ENCODE peak calls at places on chromosomes 6 and 20, in six cellular contexts. B, V, N, H, S and F are unnamed samples.

GRCh38 chr20:47411161-47411560 is 54.7 kb upstream of the ZMYND8 start:
- DNase-seq in B (no peak), V (no peak), N (no peak), H (no peak), S (no peak), F (no peak)

GRCh38 chr6:7137335-7138106 is 29.8 kb downstream of the RREB1 start:
- DNase-seq in B (peak), V (peak), N (peak), H (peak), S (no peak), F (no peak)

GRCh38 chr6:73665686-73666319 is 12.0 kb upstream of the SLC17A5 start:
- DNase-seq in B (no peak), V (no peak), N (no peak), H (no peak), S (no peak), F (no peak)

GRCh38 chr20:4985658-4986057 is 15.7 kb downstream of the SLC23A2 start:
- DNase-seq in B (peak), V (no peak), N (no peak), H (no peak), S (no peak), F (no peak)

GRCh38 chr20:56995635-56996075 is 270.8 kb downstream of the BMP7 start:
- DNase-seq in B (no peak), V (no peak), N (no peak), H (peak), S (peak), F (no peak)

GRCh38 chr20:62136283-62137091 is 6.7 kb downstream of the PSMA7 start:
- DNase-seq in B (peak), V (no peak), N (peak), H (peak), S (peak), F (no peak)

GRCh38 chr6:159084493-159085091 is 39.8 kb upstream of the TAGAP start:
- DNase-seq in B (no peak), V (no peak), N (no peak), H (no peak), S (no peak), F (peak)

GRCh38 chr6:37049990-37050853 is 44.8 kb downstream of the FGD2 start:
- DNase-seq in B (no peak), V (peak), N (peak), H (no peak), S (no peak), F (no peak)

GRCh38 chr6:166411721-166412151 is 29.0 kb upstream of the MPC1 start:
- DNase-seq in B (no peak), V (no peak), N (no peak), H (no peak), S (no peak), F (no peak)

GRCh38 chr6:99614430-99615161 is 8.0 kb downstream of the PRDM13 start:
- DNase-seq in B (no peak), V (no peak), N (no peak), H (peak), S (no peak), F (no peak)

GRCh38 chr6:14695579-14695978 is 550.3 kb upstream of the JARID2 start:
- DNase-seq in B (no peak), V (no peak), N (no peak), H (no peak), S (no peak), F (no peak)

GRCh38 chr6:166268431-166268830 is 39.8 kb downstream of the PRR18 start:
- DNase-seq in B (no peak), V (no peak), N (no peak), H (no peak), S (no peak), F (no peak)

GRCh38 chr6:86942761-86943526 is 5.6 kb downstream of the HTR1E start:
- DNase-seq in B (no peak), V (no peak), N (no peak), H (no peak), S (no peak), F (no peak)

GRCh38 chr6:36376183-36376582 is 11.3 kb downstream of the ETV7 start:
- DNase-seq in B (no peak), V (no peak), N (no peak), H (no peak), S (no peak), F (no peak)